ENCODE peak calls at places on chromosome 11, in four cellular contexts. I is IMR-90, O is K562, E is GM12878. P is an unnamed sample. For H3K4me1, the result is how much of the 10 kb centered on the place peaks cover.

GRCh38 chr11:119236891-119237290 is 30.8 kb downstream of the CBL start:
- DNase-seq in O (no peak), E (no peak), I (peak), P (no peak)

GRCh38 chr11:69280994-69281393 is 13.0 kb upstream of the MYEOV start:
- DNase-seq in I (peak), E (no peak), O (no peak), P (no peak)

GRCh38 chr11:64234840-64235379 is 526 bp downstream of the VEGFB start:
- DNase-seq in I (no peak), O (peak), E (no peak), P (no peak)

GRCh38 chr11:62707277-62707771 is at the start of the genes BSCL2 and GNG3:
- DNase-seq in I (no peak), E (no peak), O (peak), P (no peak)

GRCh38 chr11:95076416-95076815 is 9.7 kb downstream of the SRSF8 start:
- DNase-seq in O (no peak), E (no peak), I (peak), P (peak)

GRCh38 chr11:18312012-18312411 is 9.9 kb downstream of the HPS5 start:
- DNase-seq in E (no peak), I (peak), O (no peak), P (no peak)

GRCh38 chr11:73154178-73154577 is 12.1 kb upstream of the FCHSD2 start:
- DNase-seq in O (no peak), I (no peak), E (peak), P (no peak)

GRCh38 chr11:86741489-86742435 is 58.6 kb upstream of the PRSS23 start:
- DNase-seq in O (no peak), E (no peak), I (peak), P (peak)

GRCh38 chr11:46294365-46295309 is 17.2 kb downstream of the CREB3L1 start:
- DNase-seq in I (peak), O (peak), E (no peak), P (no peak)

GRCh38 chr11:46930089-46930488 is 6.5 kb upstream of the CSTPP1 start:
- DNase-seq in I (peak), E (no peak), O (no peak), P (peak)

GRCh38 chr11:6932150-6932549 is 5.9 kb downstream of the ZNF215 start:
- DNase-seq in O (no peak), E (no peak), I (no peak), P (no peak)

GRCh38 chr11:36817336-36817965 is 219.4 kb upstream of the RAG2 start:
- DNase-seq in E (no peak), I (no peak), O (no peak), P (no peak)

GRCh38 chr11:83823461-83824025 is 537.4 kb upstream of the CCDC90B start:
- DNase-seq in I (peak), O (no peak), E (no peak), P (peak)
- TF ChIP-seq FOS in I (peak), O (no peak), E (no peak), P (peak)

GRCh38 chr11:1852885-1853284 is at the start of gene LSP1:
- DNase-seq in I (no peak), E (peak), O (no peak), P (no peak)

GRCh38 chr11:1854132-1854948 is 1.5 kb downstream of the LSP1 start:
- DNase-seq in I (no peak), E (peak), O (no peak), P (no peak)

GRCh38 chr11:1851437-1852180 is 1.3 kb upstream of the LSP1 start:
- DNase-seq in O (no peak), E (no peak), I (no peak), P (no peak)

GRCh38 chr11:1853376-1854131 is 670 bp downstream of the LSP1 start:
- DNase-seq in I (no peak), O (no peak), E (no peak), P (no peak)

DNA sequence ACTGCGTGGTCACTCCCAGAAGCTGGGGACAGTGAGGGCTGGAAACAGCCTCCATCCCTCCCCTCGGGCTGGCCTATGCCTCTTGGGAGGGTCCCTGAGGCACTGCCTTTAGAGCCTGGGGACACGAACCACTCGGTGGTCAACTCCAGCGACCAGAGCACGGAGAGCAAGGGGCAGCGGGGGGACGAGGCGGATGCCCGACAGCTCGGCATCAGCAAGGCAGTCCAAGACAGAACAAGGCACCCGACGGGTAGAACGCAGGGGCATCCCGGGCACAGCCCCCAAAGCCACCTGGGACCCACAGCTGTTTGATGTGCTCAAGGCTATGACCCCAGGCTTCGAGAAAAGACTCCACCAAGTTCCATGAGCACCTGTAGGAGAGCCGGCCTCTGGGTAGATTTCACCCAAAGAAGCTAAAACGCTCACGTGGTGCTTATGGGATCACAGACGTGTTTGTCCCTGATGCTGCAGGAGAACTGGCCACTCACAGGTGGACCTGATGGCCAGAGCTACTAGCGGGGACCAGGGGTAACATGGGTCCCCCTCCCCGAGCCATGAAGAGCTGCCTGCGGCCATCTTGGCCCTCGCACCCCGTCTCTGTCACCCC is 510 bp upstream of the LSP1 start:
- DNase-seq in O (no peak), I (no peak), E (no peak), P (no peak)
- TF ChIP-seq CTCF in O (no peak), I (no peak), E (no peak), P (no peak)

GRCh38 chr11:2390871-2391662 is 9.5 kb upstream of the TSSC4 start:
- DNase-seq in E (no peak), I (peak), O (peak), P (no peak)
- H3K4me1 ChIP-seq in E (half or more), I (under half), O (under half), P (under half)

DNA sequence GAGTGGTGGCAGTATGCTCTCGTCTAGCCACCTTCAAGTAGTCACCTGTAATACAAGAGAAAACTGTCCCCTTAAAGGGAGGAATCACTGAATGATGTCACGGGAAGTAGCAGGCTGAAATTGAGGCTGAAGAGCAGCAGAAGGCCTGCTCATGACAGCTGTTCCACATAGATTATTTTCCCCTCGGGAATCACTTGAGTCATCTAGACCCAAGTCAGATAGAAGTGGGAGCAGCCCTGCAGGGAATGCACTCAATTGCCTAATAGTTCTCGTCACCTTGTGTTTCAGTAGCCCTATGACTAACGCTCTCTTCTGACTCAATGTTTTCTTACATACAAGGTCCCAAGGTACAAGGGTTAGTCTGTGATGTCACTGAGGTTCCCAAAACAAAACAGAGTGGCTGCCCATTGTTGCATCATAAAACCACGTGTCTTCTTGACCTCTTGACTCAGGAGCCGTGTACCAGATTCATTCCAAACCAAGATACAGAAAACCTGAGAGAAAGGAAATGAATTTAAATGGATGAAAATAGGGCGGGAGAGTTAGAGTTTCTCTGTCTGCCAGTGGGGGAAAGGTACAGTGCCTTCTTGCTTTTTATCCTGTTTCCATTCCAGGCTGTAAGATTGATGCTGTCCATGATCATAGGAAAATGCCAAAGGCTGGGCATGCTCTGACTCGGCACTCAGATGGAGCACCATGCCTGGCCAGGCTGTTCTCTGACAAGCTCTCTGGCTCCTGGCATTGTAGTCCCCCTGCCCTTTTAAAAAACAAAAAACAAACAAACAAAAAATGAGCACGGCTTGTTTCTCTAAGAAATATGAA is 21.6 kb upstream of the C11orf96 start:
- DNase-seq in O (peak), E (no peak), I (peak), P (peak)
- TF ChIP-seq FOS in O (peak), E (no peak), I (peak), P (peak)

P was measured in endothelial cell of umbilical vein.